ENCODE peak calls at places on chromosomes 16 and 17, in four cellular contexts. E is stomach, T is colonic mucosa, F is epithelial cell of esophagus. L is an unnamed sample.

GRCh38 chr17:63290784-63291183 is 155.3 kb downstream of the CYB561 start:
- DNase-seq in E (no peak), F (no peak), T (no peak), L (peak; percentile 7)

GRCh38 chr16:13935408-13935807 is 15.5 kb downstream of the ERCC4 start:
- DNase-seq in E (no peak), F (no peak), T (no peak), L (no peak)

GRCh38 chr17:7851438-7852261 is 3.2 kb upstream of the TMEM88 start:
- DNase-seq in T (peak; percentile 92), F (peak; percentile 94), E (peak; percentile 94), L (no peak)

GRCh38 chr16:9072806-9073341 is 18.6 kb upstream of the HAPSTR1 start:
- DNase-seq in T (no peak), E (no peak), F (peak; percentile 94), L (no peak)

GRCh38 chr17:12070561-12070960 is 49.9 kb downstream of the MAP2K4 start:
- DNase-seq in T (no peak), F (peak; percentile 32), E (no peak), L (no peak)

GRCh38 chr17:8243827-8244226 is 4.0 kb downstream of the CTC1 start:
- DNase-seq in F (no peak), E (no peak), T (no peak), L (no peak)

GRCh38 chr16:83338941-83339340 is 468.8 kb upstream of the HSBP1 start:
- DNase-seq in T (no peak), E (no peak), F (peak; percentile 39), L (no peak)

GRCh38 chr17:73628642-73629552 is 15.3 kb downstream of the SDK2 start:
- DNase-seq in T (no peak), F (peak; percentile 68), E (no peak), L (no peak)

GRCh38 chr16:85184404-85184803 is 72.1 kb upstream of the CIBAR2 start:
- DNase-seq in E (no peak), T (no peak), F (no peak), L (no peak)

GRCh38 chr16:84090212-84090611 is 26.5 kb downstream of the MBTPS1 start:
- DNase-seq in T (no peak), E (no peak), F (no peak), L (no peak)

GRCh38 chr16:28157768-28158535 is 53.8 kb downstream of the XPO6 start:
- DNase-seq in F (no peak), T (no peak), E (no peak), L (no peak)

GRCh38 chr16:88885693-88886253 is 19.3 kb upstream of the PABPN1L start:
- DNase-seq in T (no peak), E (no peak), F (no peak), L (no peak)

GRCh38 chr17:31907342-31907975 is 6.0 kb upstream of the UTP6 start:
- DNase-seq in F (peak; percentile 27), T (peak; percentile 32), E (peak; percentile 44), L (peak; percentile 35)

GRCh38 chr16:11755022-11755760 is 12.5 kb upstream of the TXNDC11 start:
- DNase-seq in E (no peak), T (no peak), F (no peak), L (no peak)

GRCh38 chr17:66661411-66661843 is 173.5 kb upstream of the CACNG5 start:
- DNase-seq in T (no peak), E (peak; percentile 45), F (peak; percentile 92), L (peak; percentile 81)

GRCh38 chr16:47905771-47906170 is 250.0 kb downstream of the ABCC12 start:
- DNase-seq in F (peak; percentile 93), T (no peak), E (no peak), L (no peak)

GRCh38 chr16:57808589-57808988 is 6.3 kb upstream of the KIFC3 start:
- DNase-seq in E (no peak), F (no peak), T (no peak), L (no peak)

GRCh38 chr17:28811594-28812135 is 30.9 kb downstream of the FAM222B start:
- DNase-seq in F (peak; percentile 57), T (peak; percentile 47), E (no peak), L (no peak)

GRCh38 chr17:58606934-58607333 is 84.9 kb downstream of the TEX14 start:
- DNase-seq in E (no peak), F (no peak), T (no peak), L (no peak)

GRCh38 chr17:31249742-31250141 is 47.3 kb downstream of the OMG start:
- DNase-seq in E (no peak), F (no peak), T (no peak), L (no peak)

GRCh38 chr16:54175552-54176375 is 110.8 kb downstream of the IRX3 start:
- DNase-seq in E (no peak), T (no peak), F (peak; percentile 34), L (no peak)

GRCh38 chr17:78903101-78903779 is at the start of gene CEP295NL:
- DNase-seq in E (no peak), F (no peak), T (no peak), L (no peak)

GRCh38 chr17:80832266-80832676 is 159.4 kb upstream of the CHMP6 start:
- DNase-seq in T (peak; percentile 38), E (no peak), F (peak; percentile 21), L (no peak)

GRCh38 chr17:48125829-48126612 is 18.5 kb downstream of the SNX11 start:
- DNase-seq in F (no peak), E (no peak), T (no peak), L (no peak)

GRCh38 chr16:26787924-26788323 is 278.8 kb upstream of the C16orf82 start:
- DNase-seq in F (no peak), T (no peak), E (no peak), L (no peak)
- H3K4me3 ChIP-seq in F (no peak overlapping the region), T (no peak overlapping the region), E (no peak overlapping the region), L (no peak overlapping the region)

GRCh38 chr16:68707341-68708152 is 29.5 kb upstream of the CDH1 start:
- DNase-seq in F (peak; percentile 96), E (peak; percentile 86), T (peak; percentile 79), L (no peak)

GRCh38 chr16:68713430-68713829 is 23.7 kb upstream of the CDH1 start:
- DNase-seq in F (no peak), T (no peak), E (no peak), L (no peak)

GRCh38 chr16:68715471-68715870 is 21.6 kb upstream of the CDH1 start:
- DNase-seq in T (peak; percentile 46), E (no peak), F (peak; percentile 55), L (no peak)

GRCh38 chr16:68711421-68712139 is 25.5 kb upstream of the CDH1 start:
- DNase-seq in T (no peak), F (no peak), E (no peak), L (no peak)
- TF ChIP-seq CTCF in T (no peak), F (no peak), E (no peak), L (no peak)

GRCh38 chr17:19677736-19678379 is 29.3 kb downstream of the ALDH3A2 start:
- DNase-seq in T (no peak), F (no peak), E (no peak), L (no peak)
- H3K4me3 ChIP-seq in T (no peak overlapping the region), F (no peak overlapping the region), E (no peak overlapping the region), L (no peak overlapping the region)

GRCh38 chr16:87057291-87057881 is 259.8 kb downstream of the C16orf95 start:
- DNase-seq in F (no peak), E (no peak), T (no peak), L (no peak)
- TF ChIP-seq CTCF in F (no peak), E (no peak), T (no peak), L (no peak)

DNA sequence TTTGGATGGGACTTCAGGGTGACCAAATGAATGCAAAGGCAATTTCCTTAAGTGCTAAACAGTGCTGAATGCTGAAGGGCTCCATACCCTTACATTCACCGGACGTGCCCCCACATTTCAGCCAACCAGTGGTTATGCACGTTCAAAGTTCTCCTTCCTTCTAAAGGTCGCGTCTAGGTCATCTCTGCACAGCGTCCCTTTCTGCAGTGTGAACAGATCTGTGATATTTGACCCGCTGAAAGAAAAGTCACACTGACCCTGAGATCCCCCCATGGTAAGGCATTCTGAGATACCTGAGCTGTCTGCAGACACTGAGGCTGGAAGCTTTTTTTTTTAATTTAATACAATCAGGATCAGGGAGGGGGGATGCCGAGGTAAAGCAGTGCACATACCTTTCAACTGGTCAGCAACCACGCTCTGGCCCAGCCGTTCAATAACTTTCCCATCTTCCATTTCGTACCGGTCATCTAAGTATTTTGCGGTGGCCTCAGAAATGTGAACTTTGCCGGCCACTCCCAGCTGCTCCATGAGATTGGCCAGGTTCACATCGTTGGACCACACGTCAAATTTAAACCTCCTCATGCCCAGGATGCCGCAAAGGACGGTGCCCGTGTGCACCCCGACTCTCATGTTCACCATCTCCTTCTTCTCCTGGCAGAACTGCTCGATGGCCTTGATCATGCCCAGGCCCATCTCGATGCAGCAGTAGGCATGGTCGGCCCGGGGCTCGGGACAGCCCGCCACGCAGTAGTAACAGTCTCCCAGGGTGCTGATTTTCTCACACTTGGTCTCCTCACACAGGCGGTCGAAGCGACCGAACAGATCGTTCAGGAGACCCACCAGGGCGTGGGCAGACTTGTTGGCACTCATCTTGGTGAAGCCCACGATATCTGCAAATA is 2.6 kb downstream of the ADCY9 start:
- DNase-seq in T (no peak), F (no peak), E (no peak), L (no peak)
- H3K4me3 ChIP-seq in T (no peak overlapping the region), F (peak overlapping the region; percentile 39), E (peak overlapping the region; percentile 78), L (no peak overlapping the region)

GRCh38 chr16:80924372-80924978 is 82.2 kb downstream of the CMC2 start:
- DNase-seq in T (peak; percentile 67), F (peak; percentile 73), E (peak; percentile 80), L (no peak)
- TF ChIP-seq CTCF in T (peak; percentile 30), F (peak; percentile 57), E (peak; percentile 24), L (peak; percentile 37)

GRCh38 chr17:75064040-75064439 is 17.0 kb downstream of the KCTD2 start:
- DNase-seq in T (no peak), F (no peak), E (no peak), L (no peak)
- H3K4me3 ChIP-seq in T (no peak overlapping the region), F (no peak overlapping the region), E (no peak overlapping the region), L (no peak overlapping the region)

GRCh38 chr17:17055286-17056166 is 13.3 kb downstream of the MPRIP start:
- DNase-seq in E (peak; percentile 28), F (peak; percentile 50), T (no peak), L (no peak)
- TF ChIP-seq CTCF in E (no peak), F (peak; percentile 46), T (no peak), L (no peak)

DNA sequence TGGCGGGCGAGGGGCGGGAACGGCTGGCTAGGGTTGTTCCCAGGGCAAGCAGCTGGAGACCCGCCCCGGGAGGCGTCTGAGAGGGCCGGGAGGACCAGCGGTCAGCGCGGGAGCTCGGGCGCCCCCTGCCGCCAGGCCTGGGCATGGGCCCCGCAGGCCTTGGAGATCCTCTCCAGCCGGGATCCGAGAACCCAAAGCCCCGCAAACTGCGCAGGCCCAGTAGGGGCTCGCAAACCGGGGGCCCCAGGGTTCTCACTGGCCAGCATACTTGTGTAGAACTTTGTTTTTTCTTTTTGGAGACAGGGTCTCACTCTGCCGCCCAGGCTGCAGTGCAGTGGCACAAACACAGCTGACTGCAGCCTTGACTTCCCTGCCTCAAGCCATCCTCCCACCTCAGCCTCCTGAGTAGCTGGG is 20.8 kb upstream of the ZNF423 start:
- DNase-seq in T (peak; percentile 89), E (peak; percentile 68), F (no peak), L (no peak)
- H3K4me3 ChIP-seq in T (peak overlapping the region; percentile 25), E (peak overlapping the region; percentile 40), F (no peak overlapping the region), L (no peak overlapping the region)